ENCODE peak calls at places on chromosomes 2 and 18, in four cellular contexts. A, V, Z and X are unnamed samples.

GRCh38 chr2:3022841-3023372 is 354.7 kb downstream of the EIPR1 start:
- DNase-seq in V (no peak), Z (no peak), A (no peak), X (no peak)

GRCh38 chr2:223093436-223093839 is 41.4 kb downstream of the KCNE4 start:
- DNase-seq in V (peak), A (no peak), Z (no peak), X (no peak)

GRCh38 chr2:28896906-28897305 is 2.4 kb downstream of the WDR43 start:
- DNase-seq in A (peak), V (no peak), Z (no peak), X (no peak)

GRCh38 chr2:120914839-120915521 is 179.3 kb downstream of the GLI2 start:
- DNase-seq in A (peak), V (no peak), Z (no peak), X (no peak)

GRCh38 chr2:23566236-23567142 is 181.5 kb downstream of the KLHL29 start:
- DNase-seq in A (no peak), Z (no peak), V (peak), X (no peak)

GRCh38 chr2:111712940-111713339 is 171.1 kb downstream of the ANAPC1 start:
- DNase-seq in A (no peak), V (no peak), Z (no peak), X (no peak)

GRCh38 chr2:239294571-239295054 is 106.2 kb downstream of the HDAC4 start:
- DNase-seq in Z (no peak), V (no peak), A (no peak), X (no peak)

GRCh38 chr2:188369365-188369764 is 77.7 kb downstream of the GULP1 start:
- DNase-seq in A (peak), Z (peak), V (no peak), X (no peak)

GRCh38 chr18:22286576-22286975 is 117.2 kb downstream of the GATA6 start:
- DNase-seq in V (no peak), Z (no peak), A (no peak), X (no peak)

GRCh38 chr2:236954641-236955040 is 131.0 kb upstream of the COPS8 start:
- DNase-seq in V (no peak), A (no peak), Z (no peak), X (no peak)

GRCh38 chr18:36561046-36561445 is 263.5 kb downstream of the FHOD3 start:
- DNase-seq in V (no peak), Z (no peak), A (no peak), X (no peak)

GRCh38 chr2:240832205-240832727 is 12.2 kb upstream of the KIF1A start:
- DNase-seq in A (peak), Z (peak), V (peak), X (peak)

GRCh38 chr2:66547113-66547512 is 112.2 kb downstream of the MEIS1 start:
- DNase-seq in A (no peak), V (no peak), Z (no peak), X (no peak)

GRCh38 chr2:164784376-164784775 is 57.2 kb downstream of the COBLL1 start:
- DNase-seq in A (no peak), Z (no peak), V (no peak), X (no peak)

GRCh38 chr2:212451786-212452200 is 86.8 kb downstream of the ERBB4 start:
- DNase-seq in Z (no peak), V (no peak), A (peak), X (no peak)

GRCh38 chr2:96703021-96703751 is 36.7 kb downstream of the LMAN2L start:
- DNase-seq in Z (no peak), V (no peak), A (no peak), X (no peak)

GRCh38 chr18:11808001-11808855 is 43.0 kb upstream of the CHMP1B start:
- DNase-seq in Z (no peak), V (no peak), A (peak), X (no peak)

DNA sequence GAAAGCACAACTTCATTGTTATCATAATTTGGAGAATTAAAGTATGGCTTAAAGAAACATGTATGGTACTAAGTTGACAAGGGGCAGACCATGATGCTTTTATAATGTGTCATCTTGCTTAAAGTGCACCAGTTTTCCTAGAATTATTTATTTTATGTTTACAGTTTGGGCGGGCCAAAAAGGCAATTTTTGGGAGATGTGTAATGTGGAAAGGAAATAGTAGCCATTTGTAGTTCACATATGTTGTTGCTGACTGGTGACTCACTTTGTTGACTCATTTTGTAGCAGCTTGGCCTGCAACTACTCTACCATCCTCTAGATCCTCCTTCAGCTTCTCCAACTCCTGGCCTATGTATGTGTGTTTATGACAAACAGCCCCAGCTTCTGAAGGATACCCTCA is 7.7 kb downstream of the ZSCAN30 start:
- DNase-seq in V (no peak), A (peak), Z (no peak), X (peak)
- TF ChIP-seq CTCF in V (no peak), A (no peak), Z (no peak), X (no peak)

GRCh38 chr2:201183373-201183742 is 417 bp downstream of the CASP10 start:
- DNase-seq in V (no peak), Z (no peak), A (no peak), X (no peak)

GRCh38 chr2:201185863-201186262 is 2.9 kb downstream of the CASP10 start:
- DNase-seq in Z (no peak), V (no peak), A (no peak), X (no peak)

GRCh38 chr2:201180010-201180409 is 2.9 kb upstream of the CASP10 start:
- DNase-seq in A (no peak), V (no peak), Z (no peak), X (no peak)

GRCh38 chr2:201188449-201188848 is 5.5 kb downstream of the CASP10 start:
- DNase-seq in V (no peak), A (no peak), Z (no peak), X (no peak)

GRCh38 chr2:201182650-201183372 is at the start of gene CASP10:
- DNase-seq in V (no peak), A (peak), Z (no peak), X (peak)
- TF ChIP-seq CTCF in V (no peak), A (no peak), Z (peak), X (peak)

GRCh38 chr2:127195140-127196074 is 24.7 kb downstream of the CYP27C1 start:
- DNase-seq in Z (no peak), A (no peak), V (no peak), X (no peak)

GRCh38 chr2:127199223-127199622 is 20.9 kb downstream of the CYP27C1 start:
- DNase-seq in V (no peak), A (no peak), Z (no peak), X (no peak)

GRCh38 chr2:127196549-127196948 is 23.6 kb downstream of the CYP27C1 start:
- DNase-seq in Z (no peak), V (no peak), A (no peak), X (no peak)

GRCh38 chr2:127197475-127198385 is 22.4 kb downstream of the CYP27C1 start:
- DNase-seq in V (peak), Z (peak), A (no peak), X (no peak)

GRCh38 chr2:127196998-127197397 is 23.1 kb downstream of the CYP27C1 start:
- DNase-seq in Z (no peak), A (no peak), V (no peak), X (no peak)
- TF ChIP-seq CTCF in Z (no peak), A (peak), V (peak), X (peak)

GRCh38 chr2:168119519-168120141 is 127.8 kb downstream of the STK39 start:
- DNase-seq in V (no peak), A (peak), Z (no peak), X (peak)

GRCh38 chr2:168114619-168115018 is 132.8 kb downstream of the STK39 start:
- DNase-seq in V (no peak), A (no peak), Z (no peak), X (no peak)

GRCh38 chr2:168118733-168119518 is 128.5 kb downstream of the STK39 start:
- DNase-seq in V (no peak), A (peak), Z (no peak), X (peak)

GRCh38 chr2:168114021-168114420 is 133.4 kb downstream of the STK39 start:
- DNase-seq in Z (no peak), V (no peak), A (no peak), X (no peak)

GRCh38 chr2:168116448-168116847 is 130.9 kb downstream of the STK39 start:
- DNase-seq in A (no peak), V (peak), Z (no peak), X (no peak)
- TF ChIP-seq CTCF in A (peak), V (peak), Z (no peak), X (peak)

GRCh38 chr2:11675423-11676112 is 5.6 kb upstream of the NTSR2 start:
- DNase-seq in Z (no peak), A (no peak), V (no peak), X (no peak)

GRCh38 chr2:11674983-11675382 is 5.0 kb upstream of the NTSR2 start:
- DNase-seq in Z (no peak), V (no peak), A (no peak), X (no peak)

GRCh38 chr2:11677146-11678055 is 7.4 kb upstream of the NTSR2 start:
- DNase-seq in V (peak), A (no peak), Z (no peak), X (no peak)

GRCh38 chr2:11678306-11678960 is 8.4 kb upstream of the NTSR2 start:
- DNase-seq in Z (no peak), A (no peak), V (no peak), X (no peak)

DNA sequence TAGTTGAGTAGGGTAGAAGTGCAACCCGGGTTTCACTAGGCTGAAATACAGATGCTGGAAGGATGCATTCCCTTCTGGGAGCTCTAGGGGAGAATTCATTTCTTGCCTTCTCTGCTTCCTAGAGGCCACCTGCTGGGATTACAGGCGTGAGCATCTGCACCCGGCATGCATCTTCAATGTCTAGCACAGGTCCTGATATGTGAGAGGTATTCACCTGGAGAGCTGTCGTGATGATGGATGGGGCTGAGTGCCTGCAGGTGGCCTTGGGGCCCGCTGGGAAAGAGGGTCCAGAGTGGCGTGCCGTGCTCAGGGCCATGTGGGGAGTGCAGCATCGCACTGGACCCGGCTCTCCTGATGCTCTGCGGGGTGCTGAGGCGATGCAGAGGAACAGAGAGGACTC is 6.6 kb upstream of the NTSR2 start:
- DNase-seq in Z (no peak), A (no peak), V (no peak), X (no peak)
- TF ChIP-seq CTCF in Z (no peak), A (no peak), V (no peak), X (no peak)

GRCh38 chr2:108591163-108591562 is 56.9 kb downstream of the LIMS1 start:
- DNase-seq in V (no peak), A (no peak), Z (no peak), X (no peak)

GRCh38 chr2:108588070-108588668 is 53.9 kb downstream of the LIMS1 start:
- DNase-seq in V (no peak), Z (no peak), A (no peak), X (no peak)

GRCh38 chr2:108587621-108588020 is 53.4 kb downstream of the LIMS1 start:
- DNase-seq in A (peak), Z (no peak), V (no peak), X (no peak)

GRCh38 chr2:108589372-108589771 is 55.1 kb downstream of the LIMS1 start:
- DNase-seq in A (no peak), Z (no peak), V (no peak), X (no peak)

GRCh38 chr2:108589786-108590185 is 55.5 kb downstream of the LIMS1 start:
- DNase-seq in Z (no peak), V (no peak), A (no peak), X (no peak)
- TF ChIP-seq CTCF in Z (no peak), V (no peak), A (no peak), X (no peak)

GRCh38 chr2:20016346-20016745 is 3.9 kb upstream of the MATN3 start:
- DNase-seq in A (no peak), Z (no peak), V (no peak), X (no peak)
- TF ChIP-seq CTCF in A (no peak), Z (no peak), V (no peak), X (no peak)

DNA sequence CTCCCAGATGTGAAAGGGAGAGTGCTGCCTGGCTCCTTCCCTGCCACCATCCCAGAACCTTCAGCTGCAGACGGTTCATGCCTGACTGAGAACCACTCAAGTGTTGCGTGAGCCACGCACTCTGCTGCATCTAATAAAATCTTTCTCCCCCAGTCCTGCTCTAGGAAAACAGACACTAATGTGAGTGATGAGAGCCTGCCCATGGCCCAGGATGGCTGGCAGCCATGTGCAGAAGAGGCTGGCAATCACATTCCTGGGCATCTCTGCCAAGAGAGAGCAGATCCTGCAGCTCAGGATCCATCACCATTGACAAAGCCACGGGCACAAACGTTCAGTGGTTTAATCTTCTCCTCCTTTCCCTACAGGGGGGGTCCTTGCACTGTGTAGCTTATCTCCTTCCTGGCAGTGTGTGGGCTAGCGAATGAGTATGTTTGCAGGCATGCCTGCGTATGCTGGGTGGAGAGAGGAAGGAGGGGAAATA is 477.5 kb downstream of the SLC4A3 start:
- DNase-seq in V (no peak), A (peak), Z (peak), X (peak)
- TF ChIP-seq CTCF in V (no peak), A (peak), Z (no peak), X (peak)

DNA sequence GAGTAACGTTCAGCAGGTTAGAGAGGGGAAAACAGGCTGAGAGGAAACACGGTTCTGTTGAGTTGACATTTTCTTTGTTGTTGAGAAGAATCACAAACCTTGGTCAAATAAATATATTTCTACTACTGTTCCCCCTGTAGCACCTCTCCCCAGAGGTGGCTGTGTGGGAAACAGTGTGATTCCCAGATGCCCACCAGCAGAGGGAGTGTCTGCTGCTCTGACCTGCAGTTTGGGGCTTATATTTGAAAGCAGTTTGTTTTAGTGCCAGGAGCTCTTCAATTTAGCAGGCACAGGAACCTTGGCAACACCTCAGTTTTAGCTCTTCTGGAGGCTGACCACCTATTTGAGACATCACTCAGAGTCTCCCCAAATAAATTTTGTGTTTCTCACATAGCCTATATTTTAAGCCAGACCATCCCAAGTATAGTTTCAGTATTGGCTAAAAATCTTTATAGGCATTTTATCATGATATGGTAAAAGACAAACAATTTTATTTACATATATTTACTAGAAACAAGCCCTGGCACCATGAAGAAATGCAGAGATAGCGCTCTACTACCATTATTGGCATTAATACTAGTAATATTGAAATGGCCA is 75.7 kb downstream of the PIK3C3 start:
- DNase-seq in V (peak), A (no peak), Z (no peak), X (no peak)
- TF ChIP-seq CTCF in V (peak), A (peak), Z (peak), X (peak)

DNA sequence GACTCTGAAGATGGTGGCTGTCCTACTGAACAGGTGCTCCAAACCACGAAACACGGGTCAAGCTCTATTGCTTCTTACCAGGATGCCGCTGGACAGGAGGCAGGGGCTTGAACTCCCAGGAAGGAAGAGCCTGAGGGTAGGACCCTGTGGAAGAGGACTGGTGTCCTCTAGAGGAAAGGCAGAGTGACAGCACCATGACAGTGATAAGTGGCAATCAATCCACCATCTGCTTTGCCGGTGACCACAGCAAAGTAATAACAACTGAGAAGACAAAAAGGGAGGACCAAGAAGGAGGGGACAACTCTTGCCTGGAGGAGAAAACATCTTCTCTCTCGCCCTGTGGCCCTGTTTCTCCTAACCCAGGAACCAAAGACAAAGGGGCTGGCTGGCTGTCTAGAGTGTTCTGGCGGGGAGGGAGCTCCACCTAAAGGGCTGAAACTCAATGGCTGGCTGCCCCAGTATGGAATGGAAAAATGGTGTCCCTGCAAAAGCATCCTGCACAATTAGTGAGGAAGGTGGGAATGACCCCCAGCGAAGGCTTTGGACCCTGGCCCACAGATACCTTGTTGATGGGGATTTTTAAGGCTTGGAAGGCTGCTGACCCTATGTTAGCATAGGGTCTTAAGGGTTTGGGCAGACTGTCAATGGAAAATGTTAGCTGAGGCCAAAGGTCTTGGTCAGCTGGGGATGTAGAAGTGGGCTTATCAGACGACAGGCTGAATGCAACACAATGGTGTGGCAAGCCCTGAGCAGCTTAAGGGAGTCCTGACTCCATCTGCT is 35.4 kb downstream of the PROC start:
- DNase-seq in Z (no peak), V (no peak), A (no peak), X (no peak)
- TF ChIP-seq CTCF in Z (no peak), V (no peak), A (peak), X (no peak)